ENCODE peak calls at places on chromosomes 11 and 22, in four cellular contexts. M, O, L and N are unnamed samples.

GRCh38 chr22:38080847-38081635 is 2.9 kb downstream of the SLC16A8 start:
- DNase-seq in O (no peak), M (no peak), L (peak), N (no peak)

GRCh38 chr11:12220305-12220704 is 109.9 kb downstream of the MICAL2 start:
- DNase-seq in O (no peak), M (no peak), L (no peak), N (no peak)

GRCh38 chr22:39703890-39704658 is 133.5 kb downstream of the CACNA1I start:
- DNase-seq in M (no peak), L (no peak), O (no peak), N (no peak)

GRCh38 chr11:45795379-45795778 is 9.6 kb upstream of the SLC35C1 start:
- DNase-seq in M (no peak), L (no peak), O (peak), N (no peak)

GRCh38 chr11:26287067-26287518 is 44.8 kb upstream of the ANO3 start:
- DNase-seq in L (no peak), M (no peak), O (no peak), N (no peak)

GRCh38 chr11:124394408-124394807 is 4.4 kb downstream of the OR8B3 start:
- DNase-seq in L (no peak), M (no peak), O (peak), N (peak)

GRCh38 chr22:17985606-17986005 is 38.8 kb downstream of the MICAL3 start:
- DNase-seq in O (no peak), M (no peak), L (no peak), N (no peak)

GRCh38 chr11:104728927-104729326 is 169.3 kb downstream of the CASP12 start:
- DNase-seq in L (no peak), O (no peak), M (no peak), N (no peak)

GRCh38 chr11:29657709-29658108 is 359.1 kb downstream of the KCNA4 start:
- DNase-seq in L (no peak), O (no peak), M (no peak), N (no peak)

GRCh38 chr11:269146-269890 is 8.9 kb upstream of the NLRP6 start:
- DNase-seq in M (peak), L (no peak), O (peak), N (no peak)

GRCh38 chr11:22337571-22338464 is at the start of gene SLC17A6:
- DNase-seq in M (peak), L (peak), O (peak), N (no peak)

GRCh38 chr11:65779919-65780769 is 632 bp downstream of the AP5B1 start:
- DNase-seq in L (peak), M (peak), O (peak), N (peak)

GRCh38 chr11:12803086-12803826 is 129.0 kb downstream of the TEAD1 start:
- DNase-seq in O (no peak), M (no peak), L (no peak), N (no peak)

GRCh38 chr22:23117890-23118646 is 23.7 kb downstream of the RSPH14 start:
- DNase-seq in L (no peak), O (no peak), M (no peak), N (no peak)

GRCh38 chr11:111400595-111400994 is 21.5 kb upstream of the POU2AF1 start:
- DNase-seq in M (no peak), L (no peak), O (no peak), N (no peak)

GRCh38 chr11:111405551-111405950 is 26.5 kb upstream of the POU2AF1 start:
- DNase-seq in O (no peak), L (no peak), M (no peak), N (no peak)

GRCh38 chr11:111402411-111402810 is 23.3 kb upstream of the POU2AF1 start:
- DNase-seq in O (no peak), L (no peak), M (no peak), N (no peak)

GRCh38 chr11:111406091-111406490 is 27.0 kb upstream of the POU2AF1 start:
- DNase-seq in M (no peak), O (no peak), L (no peak), N (no peak)

DNA sequence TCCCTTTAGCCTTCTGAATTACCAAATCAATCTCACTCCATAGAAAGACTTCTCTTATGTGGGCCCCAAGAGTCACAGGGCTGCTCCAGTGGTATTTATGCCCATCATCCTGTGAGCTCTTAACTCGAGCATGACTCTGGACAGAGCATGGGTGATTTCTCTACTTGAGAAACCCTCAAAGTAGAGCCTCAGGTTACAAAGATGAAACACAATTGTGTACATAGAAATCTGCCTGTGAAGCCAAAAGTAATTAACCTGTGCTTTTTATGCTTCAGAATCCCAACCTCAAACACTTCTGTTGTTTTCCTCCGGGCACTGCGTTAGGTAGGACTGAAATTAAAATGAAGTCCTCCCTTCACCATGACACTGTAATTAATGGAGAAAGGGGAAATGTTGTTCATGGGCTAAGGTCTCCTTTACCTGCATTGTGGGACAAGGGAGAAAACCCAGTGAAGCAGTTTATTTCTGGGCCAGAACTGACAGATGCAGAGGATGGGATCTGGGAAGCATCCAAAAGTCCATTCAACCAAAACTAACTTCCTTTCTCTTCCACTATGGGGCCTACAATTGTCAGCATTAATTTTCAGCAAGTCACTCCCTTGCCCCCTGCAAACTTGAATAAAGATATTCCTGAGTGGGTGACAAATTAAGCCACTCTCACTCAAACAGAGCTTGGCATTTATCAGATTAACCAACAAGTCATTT is 24.1 kb upstream of the POU2AF1 start:
- DNase-seq in L (no peak), M (no peak), O (no peak), N (no peak)
- TF ChIP-seq NR3C1 in L (no peak), M (no peak), O (no peak), N (no peak)

GRCh38 chr11:34224434-34224966 is 119.1 kb downstream of the NAT10 start:
- DNase-seq in O (no peak), L (no peak), M (peak), N (no peak)

GRCh38 chr11:34223021-34223813 is 117.8 kb downstream of the NAT10 start:
- DNase-seq in M (no peak), O (no peak), L (no peak), N (no peak)

GRCh38 chr11:34222030-34222429 is 116.6 kb downstream of the NAT10 start:
- DNase-seq in M (no peak), L (no peak), O (no peak), N (no peak)

GRCh38 chr11:34226210-34226609 is 120.8 kb downstream of the NAT10 start:
- DNase-seq in L (no peak), M (no peak), O (no peak), N (no peak)

GRCh38 chr11:34223907-34224306 is 118.5 kb downstream of the NAT10 start:
- DNase-seq in M (no peak), O (no peak), L (no peak), N (no peak)
- TF ChIP-seq NR3C1 in M (no peak), O (no peak), L (no peak), N (no peak)

DNA sequence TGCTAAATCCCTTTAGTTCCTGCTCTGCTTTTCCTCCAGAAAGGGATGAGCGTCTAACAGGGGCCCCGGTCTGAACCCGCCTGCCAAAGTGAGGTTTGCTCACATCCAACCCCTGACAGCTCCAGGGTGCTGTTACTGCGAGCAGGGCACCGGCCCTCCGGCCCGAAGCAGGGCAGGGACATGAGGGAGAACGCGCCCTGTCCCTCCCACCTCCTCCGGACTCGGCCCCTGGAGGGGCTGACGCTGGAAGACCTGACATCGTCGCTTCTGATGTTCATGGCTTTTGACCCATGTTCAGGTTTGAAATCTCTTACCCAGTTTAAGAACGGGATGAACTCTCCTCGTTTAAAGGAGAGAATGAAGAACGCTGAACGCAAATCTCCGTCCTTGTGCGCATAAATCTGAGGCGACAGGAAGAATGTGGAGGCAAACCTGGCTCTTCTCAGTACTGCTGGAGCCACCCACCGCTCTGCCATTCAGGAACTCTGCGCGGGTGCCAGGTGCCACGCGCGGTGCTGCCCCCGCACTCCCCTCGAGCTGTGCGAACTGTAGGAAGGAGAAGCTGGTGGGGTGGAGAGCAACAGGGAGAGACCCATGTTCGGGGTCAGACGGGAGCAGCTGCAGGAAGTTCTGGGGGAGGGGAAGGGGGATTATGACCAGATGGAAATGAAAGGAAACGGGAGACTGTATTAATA is 819 bp upstream of the EEF1G start:
- DNase-seq in L (peak), O (peak), M (no peak), N (no peak)
- TF ChIP-seq NR3C1 in L (no peak), O (no peak), M (no peak), N (no peak)

DNA sequence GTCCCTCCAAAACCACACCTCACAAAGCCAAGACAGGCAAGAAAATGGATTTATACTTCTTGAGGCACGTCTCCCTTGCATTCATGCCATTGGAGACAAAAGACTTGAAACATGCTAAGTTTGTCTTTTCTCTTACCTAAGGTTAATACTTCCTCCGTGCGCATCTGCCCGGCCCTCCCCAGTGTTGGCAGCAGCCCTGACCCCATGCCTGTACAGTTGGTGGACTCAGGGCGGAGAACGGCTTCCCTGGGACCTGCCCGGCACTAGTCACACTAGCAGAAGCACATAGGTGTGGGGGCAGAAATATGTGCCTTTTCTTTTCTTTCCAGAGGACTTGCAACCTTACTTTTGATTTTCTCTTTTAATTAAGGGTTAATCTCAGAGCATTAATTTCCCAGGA is 45.2 kb upstream of the FLI1 start:
- DNase-seq in O (no peak), L (no peak), M (no peak), N (no peak)
- TF ChIP-seq NR3C1 in O (no peak), L (no peak), M (no peak), N (no peak)

GRCh38 chr11:77467233-77467632 is 6.7 kb downstream of the PAK1 start:
- DNase-seq in L (no peak), O (no peak), M (no peak), N (peak)

GRCh38 chr11:77470971-77471370 is 2.9 kb downstream of the PAK1 start:
- DNase-seq in O (no peak), M (no peak), L (no peak), N (no peak)

GRCh38 chr11:77468527-77468926 is 5.4 kb downstream of the PAK1 start:
- DNase-seq in M (no peak), L (no peak), O (no peak), N (no peak)

GRCh38 chr11:77470504-77470903 is 3.4 kb downstream of the PAK1 start:
- DNase-seq in O (no peak), L (no peak), M (no peak), N (no peak)

DNA sequence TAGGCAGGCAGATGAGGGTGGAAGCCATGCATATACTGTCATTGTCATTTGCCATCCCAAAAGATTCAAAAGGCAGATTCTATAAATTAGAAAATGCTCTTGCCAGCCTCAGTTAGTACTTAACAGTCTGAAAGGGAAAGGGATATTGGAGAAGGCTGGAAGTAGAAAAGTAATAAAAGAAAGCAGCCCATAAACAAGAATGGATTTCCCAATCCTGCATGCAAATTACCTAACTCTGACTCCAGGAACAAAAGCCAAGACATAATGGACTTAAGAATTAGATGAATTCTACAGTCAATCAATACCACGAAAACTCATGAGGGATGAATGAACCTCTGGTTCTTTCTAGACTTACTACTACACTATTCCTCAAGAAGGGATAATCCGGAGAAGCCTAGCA is 5.9 kb downstream of the PAK1 start:
- DNase-seq in O (no peak), L (no peak), M (no peak), N (no peak)
- TF ChIP-seq NR3C1 in O (no peak), L (no peak), M (no peak), N (no peak)

DNA sequence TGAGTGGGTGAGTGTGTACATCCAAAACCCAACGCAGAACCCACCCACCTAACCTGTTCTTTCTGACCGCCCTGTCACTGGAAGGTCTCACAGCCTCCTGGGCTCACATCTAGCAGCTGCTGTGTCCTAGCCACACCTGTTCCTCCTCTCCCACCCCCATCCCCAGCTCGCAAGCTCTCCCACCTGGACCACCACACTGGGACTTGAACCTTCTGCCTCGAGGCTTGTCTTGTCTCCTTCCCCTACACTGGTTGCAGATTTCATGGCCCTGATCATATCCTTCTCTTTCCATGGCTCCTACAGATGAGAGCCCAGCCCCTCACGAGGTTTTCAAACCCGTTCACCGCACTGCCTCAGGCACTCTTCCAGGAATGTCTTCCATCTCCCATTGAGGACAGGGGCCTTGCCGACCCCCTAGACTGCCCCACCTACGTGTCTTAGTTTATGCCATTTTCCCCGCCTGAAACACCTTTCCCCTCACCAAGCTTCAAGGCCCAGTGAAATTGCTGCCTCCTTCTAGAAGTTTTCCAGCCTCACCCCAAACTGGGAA is 6.7 kb downstream of the IFITM10 start:
- DNase-seq in M (no peak), L (no peak), O (no peak), N (no peak)
- TF ChIP-seq NR3C1 in M (no peak), L (no peak), O (no peak), N (no peak)

GRCh38 chr11:109785714-109786113 is 307.5 kb upstream of the ZC3H12C start:
- DNase-seq in M (no peak), O (no peak), L (no peak), N (no peak)

GRCh38 chr11:109784536-109784935 is 308.7 kb upstream of the ZC3H12C start:
- DNase-seq in L (no peak), M (no peak), O (no peak), N (no peak)

GRCh38 chr11:109788969-109789490 is 304.2 kb upstream of the ZC3H12C start:
- DNase-seq in M (no peak), L (no peak), O (no peak), N (no peak)

GRCh38 chr11:109783017-109783416 is 310.2 kb upstream of the ZC3H12C start:
- DNase-seq in L (no peak), M (no peak), O (no peak), N (no peak)

DNA sequence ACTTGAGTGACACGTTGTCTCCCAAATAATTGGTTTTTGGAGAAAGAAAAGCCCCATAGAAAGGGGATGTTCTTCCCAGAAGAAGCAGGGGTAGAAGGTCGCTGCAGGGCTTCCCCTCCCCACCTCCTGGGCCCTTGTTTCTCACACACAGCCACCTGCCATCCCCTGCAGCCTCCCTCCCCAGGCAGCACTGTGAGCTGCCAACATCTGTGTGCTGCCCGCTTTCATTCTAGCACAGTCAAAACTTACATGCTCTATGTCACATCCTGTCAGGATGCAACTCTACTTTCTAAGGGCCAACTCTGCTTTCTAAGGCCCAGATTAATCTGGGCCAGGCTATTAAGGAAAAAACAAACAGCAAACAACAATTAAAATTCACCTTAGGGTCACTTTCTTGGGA is 309.4 kb upstream of the ZC3H12C start:
- DNase-seq in L (no peak), O (no peak), M (no peak), N (no peak)
- TF ChIP-seq NR3C1 in L (no peak), O (no peak), M (no peak), N (no peak)

GRCh38 chr22:49356428-49356827 is 471.2 kb downstream of the BRD1 start:
- DNase-seq in O (no peak), L (no peak), M (no peak), N (no peak)

GRCh38 chr22:49352361-49353169 is 475.1 kb downstream of the BRD1 start:
- DNase-seq in M (no peak), L (peak), O (no peak), N (no peak)

GRCh38 chr22:49353185-49353584 is 474.5 kb downstream of the BRD1 start:
- DNase-seq in M (no peak), L (peak), O (no peak), N (no peak)

GRCh38 chr22:49355206-49355920 is 472.3 kb downstream of the BRD1 start:
- DNase-seq in M (no peak), O (no peak), L (peak), N (no peak)

DNA sequence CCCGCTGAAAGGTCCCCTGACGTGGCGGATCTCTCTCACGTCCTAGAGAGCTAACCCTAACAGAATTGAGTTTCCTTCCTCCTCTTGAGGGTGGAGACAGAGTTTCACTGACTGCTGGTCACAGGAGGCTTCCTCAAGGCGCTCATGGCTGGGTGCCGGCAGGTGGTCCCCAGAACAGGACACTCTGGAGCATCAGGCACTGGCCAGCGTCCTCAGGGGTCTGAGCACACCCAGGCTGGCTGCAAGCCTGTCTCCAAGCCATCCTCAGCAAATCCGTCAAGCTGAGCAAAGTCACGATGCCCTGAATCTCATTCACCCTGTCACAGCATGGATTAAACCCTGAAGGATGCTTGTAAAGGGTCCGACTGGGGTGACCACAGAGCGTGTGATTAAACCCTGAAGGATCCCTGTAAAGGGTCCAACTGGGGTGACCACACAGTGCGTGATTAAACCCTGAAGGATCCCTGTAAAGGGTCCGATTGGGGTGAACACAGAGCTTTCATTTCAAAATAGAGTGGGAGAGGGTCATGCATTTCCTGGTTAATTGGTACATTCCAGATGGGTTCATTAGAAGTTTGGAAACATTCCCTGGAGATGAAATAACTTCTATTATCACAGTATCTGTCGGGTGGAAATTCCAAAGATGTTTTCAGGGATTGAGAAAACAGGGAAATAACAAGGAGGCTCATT is 473.0 kb downstream of the BRD1 start:
- DNase-seq in M (no peak), O (no peak), L (peak), N (no peak)
- TF ChIP-seq NR3C1 in M (no peak), O (no peak), L (no peak), N (no peak)